ENCODE peak calls at places on chromosomes 4 and X, in five cellular contexts. One of them, this sample, is unnamed.

GRCh38 chr4:155950461-155950860 is 3.2 kb downstream of the CTSO start:
- DNase-seq in mesendoderm: no peak
- DNase-seq in NCI-H748 treated with DMSO at 0.1 percent for 48 hours: no peak
- DNase-seq in RWPE1: no peak
- DNase-seq in dermis microvascular lymphatic vessel endothelial cell: no peak
- DNase-seq in this sample: no peak

GRCh38 chr4:122914292-122914904 is 8.0 kb downstream of the NUDT6 start:
- DNase-seq in dermis microvascular lymphatic vessel endothelial cell: peak
- DNase-seq in NCI-H748 treated with DMSO at 0.1 percent for 48 hours: peak
- DNase-seq in RWPE1: no peak
- DNase-seq in mesendoderm: no peak
- DNase-seq in this sample: peak

GRCh38 chr4:90186229-90186628 is 59.0 kb downstream of the CCSER1 start:
- DNase-seq in NCI-H748 treated with DMSO at 0.1 percent for 48 hours: no peak
- DNase-seq in mesendoderm: no peak
- DNase-seq in RWPE1: no peak
- DNase-seq in dermis microvascular lymphatic vessel endothelial cell: no peak
- DNase-seq in this sample: no peak

GRCh38 chrX:124347242-124347641 is 879 bp downstream of the SH2D1A start:
- DNase-seq in RWPE1: no peak
- DNase-seq in mesendoderm: no peak
- DNase-seq in dermis microvascular lymphatic vessel endothelial cell: no peak
- DNase-seq in NCI-H748 treated with DMSO at 0.1 percent for 48 hours: no peak
- DNase-seq in this sample: no peak

GRCh38 chrX:136954930-136955329 is 74.4 kb upstream of the RBMX start:
- DNase-seq in mesendoderm: peak
- DNase-seq in RWPE1: peak
- DNase-seq in dermis microvascular lymphatic vessel endothelial cell: peak
- DNase-seq in NCI-H748 treated with DMSO at 0.1 percent for 48 hours: peak
- DNase-seq in this sample: peak

GRCh38 chr4:53929955-53930798 is 134.2 kb downstream of the CHIC2 start:
- DNase-seq in RWPE1: peak
- DNase-seq in dermis microvascular lymphatic vessel endothelial cell: peak
- DNase-seq in NCI-H748 treated with DMSO at 0.1 percent for 48 hours: peak
- DNase-seq in mesendoderm: peak
- DNase-seq in this sample: peak

GRCh38 chr4:173534439-173534838 is 4.4 kb upstream of the HAND2 start:
- DNase-seq in dermis microvascular lymphatic vessel endothelial cell: no peak
- DNase-seq in mesendoderm: no peak
- DNase-seq in RWPE1: no peak
- DNase-seq in NCI-H748 treated with DMSO at 0.1 percent for 48 hours: no peak
- DNase-seq in this sample: no peak

GRCh38 chrX:32183066-32183465 is 1028.3 kb downstream of the DMD start:
- DNase-seq in NCI-H748 treated with DMSO at 0.1 percent for 48 hours: peak
- DNase-seq in dermis microvascular lymphatic vessel endothelial cell: no peak
- DNase-seq in RWPE1: no peak
- DNase-seq in mesendoderm: no peak
- DNase-seq in this sample: no peak

GRCh38 chr4:86043755-86044592 is 315.9 kb downstream of the MAPK10 start:
- DNase-seq in RWPE1: peak
- DNase-seq in dermis microvascular lymphatic vessel endothelial cell: peak
- DNase-seq in NCI-H748 treated with DMSO at 0.1 percent for 48 hours: peak
- DNase-seq in mesendoderm: peak
- DNase-seq in this sample: no peak

GRCh38 chr4:36388710-36389109 is 107.3 kb downstream of the DTHD1 start:
- DNase-seq in dermis microvascular lymphatic vessel endothelial cell: no peak
- DNase-seq in NCI-H748 treated with DMSO at 0.1 percent for 48 hours: no peak
- DNase-seq in RWPE1: no peak
- DNase-seq in mesendoderm: peak
- DNase-seq in this sample: no peak

GRCh38 chr4:10069065-10069626 is 47.5 kb downstream of the WDR1 start:
- DNase-seq in dermis microvascular lymphatic vessel endothelial cell: no peak
- DNase-seq in mesendoderm: no peak
- DNase-seq in NCI-H748 treated with DMSO at 0.1 percent for 48 hours: no peak
- DNase-seq in RWPE1: no peak
- DNase-seq in this sample: no peak

GRCh38 chrX:153707406-153707805 is 16.8 kb downstream of the BCAP31 start:
- DNase-seq in dermis microvascular lymphatic vessel endothelial cell: no peak
- DNase-seq in NCI-H748 treated with DMSO at 0.1 percent for 48 hours: no peak
- DNase-seq in RWPE1: no peak
- DNase-seq in mesendoderm: no peak
- DNase-seq in this sample: no peak

GRCh38 chr4:83535520-83535944 is 376 bp upstream of the GPAT3 start:
- DNase-seq in dermis microvascular lymphatic vessel endothelial cell: peak
- DNase-seq in mesendoderm: peak
- DNase-seq in NCI-H748 treated with DMSO at 0.1 percent for 48 hours: peak
- DNase-seq in RWPE1: peak
- DNase-seq in this sample: peak

GRCh38 chr4:105050896-105051295 is 95.8 kb upstream of the TET2 start:
- DNase-seq in mesendoderm: no peak
- DNase-seq in RWPE1: no peak
- DNase-seq in NCI-H748 treated with DMSO at 0.1 percent for 48 hours: no peak
- DNase-seq in dermis microvascular lymphatic vessel endothelial cell: peak
- DNase-seq in this sample: no peak

GRCh38 chr4:127965803-127966175 is 583 bp downstream of the ABHD18 start:
- DNase-seq in dermis microvascular lymphatic vessel endothelial cell: no peak
- DNase-seq in mesendoderm: peak
- DNase-seq in NCI-H748 treated with DMSO at 0.1 percent for 48 hours: peak
- DNase-seq in RWPE1: peak
- DNase-seq in this sample: peak

GRCh38 chr4:8516061-8516573 is 64.1 kb upstream of the GPR78 start:
- DNase-seq in dermis microvascular lymphatic vessel endothelial cell: no peak
- DNase-seq in NCI-H748 treated with DMSO at 0.1 percent for 48 hours: no peak
- DNase-seq in mesendoderm: no peak
- DNase-seq in RWPE1: no peak
- DNase-seq in this sample: no peak

GRCh38 chr4:112167790-112168189 is 22.5 kb downstream of the FAM241A start:
- DNase-seq in NCI-H748 treated with DMSO at 0.1 percent for 48 hours: no peak
- DNase-seq in mesendoderm: no peak
- DNase-seq in RWPE1: peak
- DNase-seq in dermis microvascular lymphatic vessel endothelial cell: no peak
- DNase-seq in this sample: no peak

GRCh38 chrX:9988762-9989161 is 21.6 kb downstream of the CLDN34 start:
- DNase-seq in RWPE1: peak
- DNase-seq in NCI-H748 treated with DMSO at 0.1 percent for 48 hours: no peak
- DNase-seq in dermis microvascular lymphatic vessel endothelial cell: peak
- DNase-seq in mesendoderm: no peak
- DNase-seq in this sample: peak

GRCh38 chr4:23674694-23675093 is 215.2 kb downstream of the PPARGC1A start:
- DNase-seq in NCI-H748 treated with DMSO at 0.1 percent for 48 hours: no peak
- DNase-seq in RWPE1: no peak
- DNase-seq in dermis microvascular lymphatic vessel endothelial cell: no peak
- DNase-seq in mesendoderm: no peak
- DNase-seq in this sample: no peak

GRCh38 chr4:67483868-67484602 is 61.3 kb downstream of the CENPC start:
- DNase-seq in RWPE1: no peak
- DNase-seq in dermis microvascular lymphatic vessel endothelial cell: no peak
- DNase-seq in NCI-H748 treated with DMSO at 0.1 percent for 48 hours: no peak
- DNase-seq in mesendoderm: peak
- DNase-seq in this sample: no peak

GRCh38 chrX:103376979-103377324 is 614 bp downstream of the BEX3 start:
- DNase-seq in NCI-H748 treated with DMSO at 0.1 percent for 48 hours: no peak
- DNase-seq in dermis microvascular lymphatic vessel endothelial cell: peak
- DNase-seq in mesendoderm: peak
- DNase-seq in RWPE1: no peak
- DNase-seq in this sample: no peak